ENCODE peak calls at places on chromosomes 13 and 19, in six cellular contexts. J is CD8-positive, alpha-beta T cell; Y is neural progenitor cell; I is mucosa of descending colon; O is thoracic aorta; Q is pancreas. Z is an unnamed sample.

GRCh38 chr13:43908156-43909126 is 28.7 kb downstream of the LACC1 start:
- DNase-seq in J (peak), Y (peak), I (no peak), O (no peak), Q (no peak), Z (peak)

GRCh38 chr19:29705706-29706105 is 9.4 kb downstream of the C19orf12 start:
- DNase-seq in J (no peak), Y (no peak), I (no peak), O (no peak), Q (no peak), Z (no peak)

GRCh38 chr19:12773571-12773970 is 1.8 kb downstream of the HOOK2 start:
- DNase-seq in J (no peak), Y (no peak), I (no peak), O (no peak), Q (no peak), Z (no peak)

GRCh38 chr13:21043898-21044297 is 17.5 kb downstream of the LATS2 start:
- DNase-seq in J (no peak), Y (no peak), I (no peak), O (no peak), Q (no peak), Z (no peak)

GRCh38 chr19:33332248-33332647 is 29.9 kb upstream of the CEBPA start:
- DNase-seq in J (no peak), Y (no peak), I (no peak), O (no peak), Q (no peak), Z (no peak)

GRCh38 chr19:42422576-42423461 is 4.4 kb downstream of the LIPE start:
- DNase-seq in J (peak), Y (no peak), I (no peak), O (no peak), Q (no peak), Z (peak)

GRCh38 chr19:29277107-29277506 is 64.2 kb upstream of the UQCRFS1 start:
- DNase-seq in J (peak), Y (peak), I (no peak), O (no peak), Q (no peak), Z (peak)

GRCh38 chr13:35769812-35770211 is 293.3 kb upstream of the MAB21L1 start:
- DNase-seq in J (no peak), Y (no peak), I (no peak), O (no peak), Q (no peak), Z (no peak)

GRCh38 chr19:1252818-1253513 is 4.6 kb downstream of the MIDN start:
- DNase-seq in J (peak), Y (no peak), I (peak), O (peak), Q (peak), Z (peak)

GRCh38 chr13:46516624-46517318 is 36.2 kb upstream of the LRCH1 start:
- DNase-seq in J (no peak), Y (peak), I (no peak), O (no peak), Q (no peak), Z (no peak)

GRCh38 chr19:6056801-6057650 is 53.3 kb downstream of the RFX2 start:
- DNase-seq in J (no peak), Y (no peak), I (peak), O (peak), Q (peak), Z (no peak)

GRCh38 chr13:97401421-97401820 is 32.5 kb upstream of the RAP2A start:
- DNase-seq in J (no peak), Y (no peak), I (no peak), O (no peak), Q (no peak), Z (no peak)

GRCh38 chr13:108508263-108508662 is 121.1 kb upstream of the MYO16 start:
- DNase-seq in J (no peak), Y (peak), I (no peak), O (no peak), Q (no peak), Z (no peak)
- TF ChIP-seq CTCF in J (no peak), Y (peak), I (no peak), O (no peak), Q (no peak), Z (peak)

DNA sequence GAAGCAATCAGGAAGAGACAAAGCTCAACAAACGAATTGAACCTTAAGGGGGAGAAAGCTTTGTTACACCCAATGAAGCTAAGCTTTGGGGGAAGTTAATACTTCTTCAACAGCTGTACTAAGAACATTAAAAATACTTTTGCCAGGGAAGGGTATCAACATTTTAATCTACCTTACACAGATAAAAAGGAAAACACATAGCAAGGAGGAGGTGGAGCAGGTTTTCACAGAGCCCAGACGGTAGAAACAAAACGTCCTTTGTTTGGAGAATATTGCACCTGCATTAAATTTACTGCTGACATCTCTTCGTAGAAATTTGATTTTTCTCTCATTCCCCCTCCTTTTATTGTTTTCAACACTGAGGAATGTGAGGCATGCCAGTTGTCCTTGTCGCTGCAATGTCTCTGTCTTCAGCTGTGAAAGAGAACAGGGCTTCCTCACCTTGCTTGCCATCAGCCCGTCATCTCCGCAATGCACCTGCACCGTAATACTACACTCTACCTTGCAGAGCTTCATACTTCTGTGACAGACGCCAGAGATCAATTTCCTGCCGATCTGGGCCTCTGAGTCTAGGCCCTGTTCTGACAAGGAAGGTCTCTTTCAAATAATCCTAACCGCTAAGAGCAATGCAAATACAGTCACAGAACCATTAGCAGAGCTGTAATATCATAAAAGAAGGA is 270.8 kb downstream of the SPRY2 start:
- DNase-seq in J (no peak), Y (peak), I (no peak), O (no peak), Q (no peak), Z (no peak)
- H3K4me3 ChIP-seq in J (no peak), Y (no peak), I (no peak), O (no peak), Q (no peak), Z (no peak)

DNA sequence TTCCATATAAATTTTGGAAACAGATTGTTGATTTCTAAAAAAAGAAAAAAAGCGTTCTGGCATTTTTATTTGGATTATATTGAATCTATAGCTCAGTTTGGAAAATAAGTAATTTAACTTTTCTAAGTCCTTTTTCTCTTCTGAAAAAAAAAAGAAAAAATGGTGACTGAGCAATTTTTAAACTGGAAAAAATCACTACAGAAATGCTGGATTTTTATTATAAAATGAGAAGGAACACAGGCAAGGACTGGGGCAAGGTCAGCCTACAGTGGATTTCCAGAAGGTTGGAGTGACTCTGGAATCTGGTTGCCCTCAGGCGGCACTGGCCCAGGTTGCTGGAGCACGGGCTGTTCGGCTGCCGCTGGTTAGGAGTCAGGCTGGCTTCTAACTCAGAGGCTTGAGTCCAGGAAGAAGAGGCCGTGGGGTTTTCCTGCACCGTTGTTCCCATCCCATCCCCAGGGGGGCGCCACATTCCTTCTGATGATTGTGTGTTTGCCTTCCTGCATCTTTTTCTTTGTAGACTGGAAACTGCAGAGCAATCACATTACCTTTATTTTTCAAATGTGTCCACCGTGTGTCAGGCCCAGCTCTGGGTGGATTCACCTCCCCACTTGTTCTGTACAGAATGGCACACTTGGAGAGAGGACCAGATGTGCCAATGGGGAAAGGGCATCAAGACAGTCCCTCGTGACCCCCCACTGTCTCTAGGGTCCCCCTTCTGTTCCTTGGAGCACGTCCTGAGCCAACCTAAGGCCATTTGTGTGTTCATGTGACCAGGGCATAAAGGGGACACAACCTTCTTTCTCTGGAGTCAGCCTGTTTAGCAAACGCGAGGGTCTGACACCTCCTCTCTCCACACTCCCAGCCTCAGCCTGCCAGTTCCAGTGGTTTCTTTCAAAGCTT is 44.5 kb upstream of the GTF3A start:
- DNase-seq in J (peak), Y (peak), I (peak), O (no peak), Q (peak), Z (peak)
- TF ChIP-seq CTCF in J (peak), Y (peak), I (peak), O (peak), Q (peak), Z (peak)

DNA sequence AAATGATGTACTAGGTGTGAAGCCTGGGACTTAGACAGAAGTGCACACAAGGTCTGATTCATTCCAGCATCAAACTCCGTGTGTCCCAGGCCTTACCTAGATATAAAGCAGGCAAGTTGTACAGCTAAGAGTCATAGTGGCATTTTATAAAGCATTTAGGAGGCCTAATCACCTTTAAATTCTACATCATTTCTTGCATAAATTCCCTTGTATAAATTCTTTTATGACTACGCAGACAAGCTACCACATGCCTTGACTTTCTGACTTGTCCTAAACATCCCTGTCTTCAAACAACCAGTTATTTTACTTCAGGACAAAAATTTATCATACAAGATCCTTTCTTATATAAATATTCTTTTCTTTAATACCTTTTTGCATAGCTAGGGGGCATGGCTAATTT is 22.5 kb downstream of the TMEM255B start:
- DNase-seq in J (no peak), Y (no peak), I (no peak), O (no peak), Q (no peak), Z (no peak)
- H3K4me3 ChIP-seq in J (no peak), Y (no peak), I (no peak), O (no peak), Q (no peak), Z (no peak)

DNA sequence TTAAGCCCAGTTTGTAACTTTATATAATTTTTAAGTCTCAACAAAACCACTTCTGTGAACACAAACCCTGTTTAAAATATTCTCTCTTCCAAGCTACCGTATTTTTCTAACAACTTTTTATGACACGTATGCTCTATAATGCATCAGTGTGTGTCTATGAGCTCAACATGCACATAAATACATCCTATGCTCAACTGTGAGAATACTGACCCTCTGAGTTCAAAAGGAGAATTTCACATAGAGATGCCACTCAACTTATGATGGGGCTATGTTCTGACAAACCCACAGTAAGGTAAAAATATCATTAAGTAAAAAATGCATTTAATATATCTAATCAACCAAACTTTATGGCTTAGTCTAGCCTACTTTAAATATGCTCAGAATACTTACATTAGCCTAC is 1139.7 kb upstream of the SPRY2 start:
- DNase-seq in J (no peak), Y (no peak), I (no peak), O (no peak), Q (no peak), Z (no peak)
- TF ChIP-seq CTCF in J (no peak), Y (peak), I (no peak), O (no peak), Q (no peak), Z (no peak)

DNA sequence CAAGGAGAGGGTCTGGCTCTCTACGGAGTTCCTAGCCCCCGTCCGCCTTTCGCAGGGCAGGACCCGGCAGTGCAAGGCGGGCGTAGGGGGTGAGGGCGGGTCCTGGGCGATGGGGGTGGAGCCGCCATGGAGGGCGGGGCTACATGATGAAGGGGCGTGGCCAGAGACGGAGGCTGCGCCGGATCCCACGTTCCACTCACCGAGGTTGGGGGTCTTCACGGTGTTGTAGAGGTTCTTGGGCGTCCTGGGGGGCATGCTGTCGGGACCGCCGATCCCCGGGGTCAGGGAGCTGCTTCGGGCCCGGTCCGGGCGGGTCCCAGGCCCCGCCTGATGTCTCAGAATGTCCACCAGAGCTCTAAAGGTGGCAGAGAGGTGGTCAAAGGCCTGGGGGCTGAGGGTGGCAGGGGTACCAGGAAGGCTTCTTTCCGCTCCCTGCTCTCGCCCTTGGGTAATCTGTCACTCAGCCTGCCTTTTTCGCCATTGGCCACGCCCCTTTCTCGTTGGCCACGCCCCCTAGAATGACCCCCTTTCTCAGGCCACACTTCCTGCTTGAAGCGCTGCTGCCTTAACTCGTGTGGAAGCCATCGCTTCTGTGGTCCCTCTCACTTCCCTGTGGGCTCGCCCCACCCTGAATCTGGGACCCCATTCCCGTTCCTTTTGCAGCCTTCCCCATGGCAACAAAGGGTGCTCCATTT is 2.5 kb downstream of the SHISA7 start:
- DNase-seq in J (peak), Y (peak), I (no peak), O (no peak), Q (no peak), Z (peak)
- H3K4me3 ChIP-seq in J (no peak), Y (no peak), I (no peak), O (no peak), Q (no peak), Z (no peak)

GRCh38 chr19:39197808-39198207 is 1.0 kb downstream of the NCCRP1 start:
- DNase-seq in J (no peak), Y (peak), I (no peak), O (no peak), Q (peak), Z (no peak)
- TF ChIP-seq CTCF in J (no peak), Y (peak), I (no peak), O (no peak), Q (no peak), Z (no peak)

DNA sequence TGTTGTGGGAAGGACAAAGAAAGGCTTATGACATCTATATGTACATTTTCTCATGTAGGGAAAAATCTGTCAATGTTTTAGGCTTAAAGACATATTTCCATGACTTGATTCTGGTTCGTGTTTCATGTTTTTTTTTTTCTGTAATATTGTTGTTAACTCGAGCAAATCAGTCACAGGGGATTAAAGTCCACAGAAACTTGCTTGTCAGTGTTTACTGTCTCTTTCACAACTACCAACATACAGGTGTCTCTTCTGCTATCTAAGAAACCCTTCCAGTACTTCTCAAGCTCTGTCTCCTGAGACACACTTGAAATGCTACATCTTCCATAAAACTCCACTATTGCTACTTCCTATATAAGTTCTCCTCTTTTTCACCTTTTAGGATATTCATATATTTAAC is 130.9 kb upstream of the SLITRK6 start:
- DNase-seq in J (no peak), Y (no peak), I (no peak), O (no peak), Q (no peak), Z (no peak)
- H3K4me3 ChIP-seq in J (no peak), Y (no peak), I (no peak), O (no peak), Q (no peak), Z (no peak)

Z was measured in GM12865.